ENCODE peak calls at places on chromosomes 13 and 19, in ten cellular contexts. G, X, T, Q, W, B, N, Z, H and F are unnamed samples.

GRCh38 chr19:19372656-19373416 is 32.6 kb upstream of the GATAD2A start:
- DNase-seq in G (peak; percentile 74), X (peak; percentile 61), T (no peak), Q (no peak), W (no peak), B (no peak), N (peak; percentile 86), Z (no peak), H (peak; percentile 90), F (no peak)

GRCh38 chr13:19791953-19792537 is 9.3 kb upstream of the PSPC1 start:
- DNase-seq in G (no peak), X (no peak), T (no peak), Q (no peak), W (no peak), B (no peak), N (no peak), Z (peak; percentile 7), H (peak; percentile 7), F (no peak)

GRCh38 chr13:48961379-48961778 is 14.3 kb upstream of the FNDC3A start:
- DNase-seq in G (no peak), X (no peak), T (no peak), Q (no peak), W (no peak), B (no peak), N (no peak), Z (no peak), H (no peak), F (no peak)

GRCh38 chr13:98484289-98485219 is 92.4 kb downstream of the STK24 start:
- DNase-seq in G (peak; percentile 85), X (peak; percentile 96), T (no peak), Q (no peak), W (no peak), B (no peak), N (peak; percentile 90), Z (peak; percentile 94), H (peak; percentile 81), F (no peak)

GRCh38 chr13:110617326-110618072 is 2.2 kb downstream of the NAXD start:
- DNase-seq in G (peak; percentile 85), X (no peak), T (no peak), Q (peak; percentile 81), W (no peak), B (no peak), N (peak; percentile 59), Z (no peak), H (peak; percentile 38), F (no peak)

GRCh38 chr19:13164370-13165090 is 14.3 kb downstream of the IER2 start:
- DNase-seq in G (peak; percentile 47), X (peak; percentile 91), T (no peak), Q (peak; percentile 69), W (peak; percentile 70), B (peak; percentile 99), N (peak; percentile 75), Z (no peak), H (peak; percentile 76), F (no peak)

GRCh38 chr13:102856603-102857002 is 10.8 kb downstream of the ERCC5 start:
- DNase-seq in G (peak; percentile 48), X (no peak), T (no peak), Q (no peak), W (no peak), B (no peak), N (no peak), Z (no peak), H (no peak), F (no peak)

GRCh38 chr19:50835785-50836542 is 2.6 kb upstream of the KLK15 start:
- DNase-seq in G (peak; percentile 78), X (peak; percentile 83), T (peak; percentile 26), Q (peak; percentile 64), W (peak; percentile 97), B (no peak), N (peak; percentile 89), Z (no peak), H (peak; percentile 91), F (peak; percentile 26)

GRCh38 chr19:47157455-47158321 is 27.1 kb downstream of the SAE1 start:
- DNase-seq in G (peak; percentile 33), X (no peak), T (no peak), Q (no peak), W (no peak), B (peak; percentile 66), N (peak; percentile 64), Z (peak; percentile 68), H (no peak), F (no peak)

GRCh38 chr13:114099191-114099590 is 33.2 kb downstream of the RASA3 start:
- DNase-seq in G (no peak), X (peak; percentile 76), T (no peak), Q (peak; percentile 50), W (peak; percentile 62), B (no peak), N (peak; percentile 60), Z (peak; percentile 86), H (peak; percentile 64), F (peak; percentile 69)

GRCh38 chr19:16206637-16207036 is 8.9 kb downstream of the AP1M1 start:
- DNase-seq in G (no peak), X (no peak), T (no peak), Q (no peak), W (no peak), B (no peak), N (no peak), Z (no peak), H (no peak), F (no peak)

GRCh38 chr19:11420894-11421606 is 1.9 kb upstream of the RGL3 start:
- DNase-seq in G (no peak), X (no peak), T (no peak), Q (no peak), W (no peak), B (no peak), N (no peak), Z (no peak), H (no peak), F (no peak)

GRCh38 chr19:11421607-11422098 is 2.5 kb upstream of the RGL3 start:
- DNase-seq in G (peak; percentile 72), X (peak; percentile 6), T (no peak), Q (no peak), W (peak; percentile 89), B (peak; percentile 70), N (peak; percentile 63), Z (no peak), H (peak; percentile 59), F (no peak)

GRCh38 chr19:11423164-11423803 is 4.2 kb upstream of the RGL3 start:
- DNase-seq in G (no peak), X (no peak), T (no peak), Q (no peak), W (no peak), B (no peak), N (no peak), Z (no peak), H (no peak), F (no peak)

GRCh38 chr19:11423804-11424318 is 4.7 kb upstream of the RGL3 start:
- DNase-seq in G (no peak), X (no peak), T (no peak), Q (no peak), W (no peak), B (no peak), N (no peak), Z (no peak), H (no peak), F (no peak)

GRCh38 chr19:11422163-11423068 is 3.3 kb upstream of the RGL3 start:
- DNase-seq in G (peak; percentile 91), X (peak; percentile 48), T (peak; percentile 64), Q (peak; percentile 54), W (peak; percentile 94), B (peak; percentile 88), N (peak; percentile 87), Z (peak; percentile 88), H (no peak), F (peak; percentile 41)
- TF ChIP-seq EP300 in G (no peak), X (no peak), T (peak; percentile 7), Q (no peak), W (no peak), B (no peak), N (no peak), Z (no peak), H (no peak), F (no peak)

DNA sequence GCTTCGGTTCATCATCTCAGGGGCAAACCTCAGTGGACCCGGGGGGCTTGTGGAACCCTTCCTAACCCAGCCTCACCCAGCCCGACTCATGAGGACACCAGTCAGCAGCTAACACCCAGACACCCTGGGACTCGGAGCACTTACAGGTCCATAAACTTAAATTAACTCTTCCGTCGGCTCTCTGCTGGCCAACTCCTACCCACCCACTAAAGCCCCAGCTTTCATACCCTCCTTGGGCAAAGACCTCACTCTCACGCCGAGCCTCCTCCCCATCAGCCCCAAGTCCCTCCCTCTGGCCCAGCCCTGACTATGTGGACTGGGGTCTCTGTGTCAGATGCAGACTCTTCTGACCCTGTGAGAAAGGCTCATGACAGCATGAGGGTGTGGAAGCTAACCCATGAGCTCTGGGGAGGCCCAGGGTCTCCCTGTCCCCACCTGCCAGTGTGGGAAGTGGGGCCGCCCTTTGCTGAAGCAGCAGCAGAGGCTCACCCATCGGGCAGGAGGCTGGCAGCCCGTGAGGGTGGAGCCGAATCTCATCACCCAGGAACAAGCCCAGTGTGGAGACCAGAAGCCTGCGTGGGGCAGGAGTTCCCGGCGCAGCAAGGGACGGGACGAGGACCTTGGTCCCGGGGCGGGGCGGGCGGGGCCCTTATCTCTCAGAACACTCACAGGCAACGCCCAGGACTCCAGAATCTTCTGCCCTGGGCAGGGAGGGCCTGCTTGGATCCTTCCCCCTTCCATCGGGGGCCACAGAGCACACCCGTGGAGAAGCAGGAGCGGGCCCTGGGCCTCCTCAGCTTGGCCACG is 19.8 kb downstream of the TCF3 start:
- DNase-seq in G (no peak), X (peak; percentile 22), T (no peak), Q (no peak), W (peak; percentile 62), B (no peak), N (peak; percentile 80), Z (no peak), H (peak; percentile 93), F (no peak)
- TF ChIP-seq POLR2A in G (no peak), X (no peak), T (peak; percentile 20), Q (no peak), W (no peak), B (no peak), N (no peak), Z (no peak), H (peak; percentile 56), F (no peak)

DNA sequence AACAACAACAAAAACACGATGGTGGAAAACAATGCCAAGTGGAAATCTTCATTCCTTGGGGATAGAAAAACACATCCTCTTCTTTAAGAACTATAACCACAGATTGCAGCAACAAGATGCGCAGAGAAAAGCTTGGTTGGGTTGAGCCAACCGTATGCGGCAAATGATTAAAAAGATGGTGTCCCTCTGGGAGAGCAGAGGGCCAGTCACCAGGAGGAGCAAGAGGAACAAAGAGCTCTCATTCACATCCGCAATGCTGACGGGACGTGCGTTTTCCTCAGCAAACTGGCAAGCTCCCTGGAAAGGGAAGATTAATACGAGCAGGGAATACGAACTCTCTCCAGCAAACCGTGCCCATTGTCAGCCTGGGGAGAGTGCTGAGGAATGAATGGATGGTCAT is 141.6 kb downstream of the KATNAL1 start:
- DNase-seq in G (no peak), X (no peak), T (no peak), Q (no peak), W (no peak), B (no peak), N (no peak), Z (peak; percentile 42), H (no peak), F (peak; percentile 35)
- TF ChIP-seq EP300 in G (no peak), X (no peak), T (no peak), Q (no peak), W (no peak), B (no peak), N (no peak), Z (no peak), H (no peak), F (no peak)

GRCh38 chr13:40982772-40983171 is 36.3 kb downstream of the ELF1 start:
- DNase-seq in G (no peak), X (no peak), T (peak; percentile 84), Q (no peak), W (no peak), B (no peak), N (peak; percentile 41), Z (no peak), H (peak; percentile 74), F (peak; percentile 41)
- TF ChIP-seq POLR2A in G (no peak), X (no peak), T (no peak), Q (peak; percentile 32), W (peak; percentile 29), B (no peak), N (peak; percentile 83), Z (peak; percentile 79), H (no peak), F (no peak)